ENCODE peak calls at places on chromosomes 1 and 21, in ten cellular contexts. G is foreskin keratinocyte, L is left lung, V is Peyer's patch, U is tibial artery, W is H9, Z is WTC11, E is transverse colon, D is astrocyte, M is K562. S is an unnamed sample.

GRCh38 chr1:245213066-245213465 is 58.3 kb downstream of the KIF26B start:
- DNase-seq in L (no peak), M (no peak), E (no peak), G (no peak), W (no peak), D (no peak), V (no peak), U (no peak), Z (no peak), S (no peak)

GRCh38 chr21:41737656-41738324 is 29.1 kb downstream of the RIPK4 start:
- DNase-seq in G (no peak), E (no peak), Z (no peak), D (no peak), U (no peak), V (no peak), W (no peak), L (no peak), M (no peak), S (no peak)

GRCh38 chr1:2205191-2205952 is 10.8 kb upstream of the FAAP20 start:
- DNase-seq in V (peak; percentile 99), M (peak; percentile 95), W (peak; percentile 95), D (peak; percentile 77), E (peak; percentile 98), L (peak; percentile 99), U (peak; percentile 97), Z (peak; percentile 97), G (peak; percentile 68), S (peak; percentile 96)

GRCh38 chr1:77683142-77683835 is 831 bp upstream of the ZZZ3 start:
- DNase-seq in U (peak; percentile 89), W (peak; percentile 96), E (peak; percentile 94), G (peak; percentile 81), D (peak; percentile 81), M (peak; percentile 94), V (peak; percentile 86), L (peak; percentile 95), Z (peak; percentile 91), S (peak; percentile 90)

GRCh38 chr21:29105218-29105617 is 25.2 kb upstream of the MAP3K7CL start:
- DNase-seq in W (no peak), G (peak; percentile 92), U (no peak), D (peak; percentile 74), V (no peak), E (no peak), Z (no peak), M (no peak), L (no peak), S (peak; percentile 48)

GRCh38 chr21:41670056-41670805 is 96.6 kb downstream of the RIPK4 start:
- DNase-seq in Z (no peak), D (no peak), U (no peak), E (no peak), G (no peak), W (no peak), M (no peak), V (no peak), L (no peak), S (no peak)

GRCh38 chr1:101308935-101309333 is 72.1 kb downstream of the S1PR1 start:
- DNase-seq in U (no peak), L (no peak), V (peak; percentile 60), W (peak; percentile 39), E (no peak), Z (no peak), M (no peak), D (no peak), G (no peak), S (no peak)

GRCh38 chr1:239987103-239987745 is 104.5 kb upstream of the FMN2 start:
- DNase-seq in Z (peak; percentile 36), E (peak; percentile 52), U (peak; percentile 46), M (peak; percentile 55), V (no peak), L (no peak), D (peak; percentile 29), G (peak; percentile 12), W (no peak), S (peak; percentile 66)

DNA sequence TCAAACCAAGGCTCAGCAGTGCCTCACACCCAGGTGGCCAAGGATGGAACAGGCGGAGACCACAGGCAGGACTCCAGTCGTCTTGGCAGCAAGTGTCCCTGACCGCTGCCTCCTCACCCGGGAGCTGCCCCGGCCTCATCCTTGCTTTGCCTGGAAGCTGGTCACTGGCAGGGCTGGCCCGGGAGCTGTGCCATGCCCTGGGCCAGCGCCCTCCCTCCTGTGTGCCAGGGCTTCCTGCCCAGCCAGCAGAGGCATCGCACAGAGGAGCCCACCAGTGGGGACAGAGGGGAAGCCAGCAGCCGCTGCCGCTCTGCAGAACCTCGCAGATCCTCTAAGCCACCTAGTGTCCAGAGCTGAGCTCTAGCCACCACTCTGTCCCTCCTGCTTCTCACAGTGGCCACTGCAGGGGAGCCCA is 7.8 kb downstream of the CASZ1 start:
- DNase-seq in E (peak; percentile 34), M (peak; percentile 14), U (no peak), Z (peak; percentile 37), G (no peak), V (no peak), D (no peak), W (peak; percentile 65), L (no peak), S (no peak)
- TF ChIP-seq CTCF in E (no peak), M (peak; percentile 25), U (peak; percentile 41), Z (no peak), G (no peak), V (peak; percentile 4), D (no peak), W (peak; percentile 58), L (peak; percentile 35), S (peak; percentile 9)

GRCh38 chr1:209628618-209629299 is 23.5 kb downstream of the LAMB3 start:
- DNase-seq in E (no peak), G (no peak), L (no peak), U (no peak), W (no peak), D (no peak), Z (no peak), M (no peak), V (no peak), S (no peak)

GRCh38 chr1:209625791-209626285 is 26.4 kb downstream of the LAMB3 start:
- DNase-seq in L (no peak), W (no peak), U (no peak), Z (no peak), D (no peak), E (no peak), M (no peak), V (no peak), G (no peak), S (no peak)

GRCh38 chr1:209626633-209627348 is 25.4 kb downstream of the LAMB3 start:
- DNase-seq in Z (no peak), E (no peak), U (no peak), M (no peak), G (no peak), L (no peak), V (no peak), D (no peak), W (no peak), S (no peak)

GRCh38 chr1:209629621-209630382 is 22.4 kb downstream of the LAMB3 start:
- DNase-seq in E (no peak), W (no peak), Z (no peak), L (no peak), D (no peak), M (no peak), G (no peak), U (no peak), V (no peak), S (no peak)

DNA sequence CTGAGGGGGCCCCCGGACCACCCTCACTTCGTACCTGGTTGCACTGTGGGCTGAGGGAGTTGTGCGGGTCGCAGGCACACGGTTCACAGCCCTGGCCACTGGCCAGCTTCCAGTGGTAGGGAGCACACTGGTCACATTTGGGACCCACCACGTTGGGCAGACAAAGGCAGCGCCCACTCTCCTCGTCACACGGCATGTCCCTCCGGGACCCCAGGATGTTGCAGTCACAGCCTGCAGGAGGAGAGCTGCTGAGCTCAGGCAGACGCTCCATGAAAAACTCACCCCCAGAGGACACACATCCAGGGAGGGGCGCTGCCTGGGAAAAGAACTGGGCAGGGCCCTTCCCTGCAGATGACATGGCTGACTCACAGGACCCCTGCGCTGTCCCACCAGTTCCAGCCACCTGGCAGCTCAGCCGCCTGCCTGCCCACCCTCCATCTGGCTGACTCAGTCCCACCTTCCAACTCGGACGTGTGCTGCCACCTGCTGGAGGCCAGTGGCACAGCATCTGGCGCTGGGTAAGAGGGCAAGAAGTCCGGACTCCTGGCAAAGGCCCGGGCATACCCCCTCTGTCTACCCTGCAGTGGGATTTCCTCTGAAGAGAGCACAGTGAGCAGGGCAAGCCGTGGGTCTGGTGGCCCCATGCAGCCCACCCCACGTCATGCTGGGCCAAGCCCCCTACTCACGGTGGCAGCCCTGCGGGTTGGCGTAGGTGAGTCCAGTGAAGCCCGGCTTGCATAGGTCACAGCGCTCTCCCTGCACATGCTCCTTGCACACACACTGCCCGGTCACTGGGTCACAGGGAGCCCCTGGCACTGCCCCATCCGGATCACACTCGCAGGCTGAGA is 24.7 kb downstream of the LAMB3 start:
- DNase-seq in L (peak; percentile 73), W (peak; percentile 94), V (peak; percentile 61), U (peak; percentile 65), M (peak; percentile 75), G (no peak), D (peak; percentile 41), Z (peak; percentile 95), E (peak; percentile 73), S (peak; percentile 77)
- TF ChIP-seq CTCF in L (peak; percentile 95), W (peak; percentile 97), V (peak; percentile 94), U (peak; percentile 72), M (peak; percentile 89), G (peak; percentile 80), D (peak; percentile 73), Z (peak; percentile 98), E (peak; percentile 97), S (peak; percentile 97)

DNA sequence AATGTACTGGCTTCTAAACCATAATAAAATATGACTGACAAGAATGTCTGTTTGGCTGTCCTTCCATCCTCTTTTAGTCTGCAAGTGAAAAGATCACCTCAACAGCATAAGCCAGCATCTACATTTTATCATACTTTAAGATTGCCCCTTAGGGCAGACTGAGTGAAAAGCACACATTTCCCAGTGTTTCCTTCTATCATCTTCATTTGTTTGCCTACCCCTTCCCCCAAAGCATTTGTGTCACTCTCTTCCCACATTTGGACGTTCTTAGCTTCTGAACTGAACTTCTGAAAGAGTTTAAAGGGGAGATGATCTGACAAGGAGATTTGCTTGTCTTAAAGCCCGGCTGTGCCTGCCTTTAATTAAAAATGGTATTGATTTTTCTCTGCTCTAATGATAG is 322.2 kb downstream of the SPATA17 start:
- DNase-seq in U (no peak), G (no peak), M (no peak), L (no peak), E (no peak), V (no peak), W (no peak), D (no peak), Z (no peak), S (no peak)
- TF ChIP-seq CTCF in U (no peak), G (no peak), M (no peak), L (no peak), E (no peak), V (no peak), W (no peak), D (no peak), Z (no peak), S (no peak)

GRCh38 chr21:32648165-32648564 is 36.0 kb upstream of the CFAP298 start:
- DNase-seq in D (no peak), E (no peak), G (no peak), V (no peak), M (no peak), W (no peak), L (no peak), Z (no peak), U (no peak), S (no peak)

GRCh38 chr21:32658524-32658923 is 46.3 kb upstream of the CFAP298 start:
- DNase-seq in W (no peak), L (no peak), M (no peak), D (no peak), E (no peak), U (no peak), V (no peak), G (no peak), Z (no peak), S (no peak)

DNA sequence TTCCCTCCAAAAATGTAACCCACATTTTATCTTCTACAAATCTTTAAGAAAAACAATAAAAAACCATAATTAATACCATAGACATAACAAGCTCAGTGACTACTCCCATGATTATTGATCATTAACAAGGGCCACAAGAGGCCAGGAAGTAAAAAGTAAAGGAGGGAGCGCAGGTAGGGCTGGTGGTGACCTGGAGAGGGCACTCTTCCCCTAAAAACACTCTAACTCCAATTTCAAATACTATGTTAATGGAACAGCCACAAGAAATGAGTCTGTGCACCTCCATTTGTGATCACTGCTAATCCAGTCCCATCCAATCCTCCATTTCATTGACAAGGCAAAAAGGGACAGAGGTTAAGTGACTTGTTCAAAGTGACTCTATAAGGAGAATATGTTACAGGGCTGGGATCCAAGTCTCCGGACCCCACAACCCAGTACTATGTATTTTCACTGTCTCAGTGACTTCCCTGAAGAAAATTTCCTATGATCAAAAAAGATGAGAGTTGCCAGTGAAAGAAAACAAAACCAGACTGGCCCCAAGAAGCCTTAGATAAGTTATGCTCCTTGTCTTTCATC is 41.2 kb upstream of the CFAP298 start:
- DNase-seq in G (peak; percentile 2), M (peak; percentile 58), E (no peak), U (no peak), L (no peak), W (peak; percentile 35), Z (peak; percentile 40), D (no peak), V (no peak), S (peak; percentile 47)
- TF ChIP-seq CTCF in G (peak; percentile 72), M (peak; percentile 88), E (peak; percentile 56), U (no peak), L (peak; percentile 47), W (peak; percentile 89), Z (peak; percentile 43), D (peak; percentile 43), V (peak; percentile 55), S (peak; percentile 68)